ENCODE peak calls at places on chromosomes 2 and 18, in seven cellular contexts. W is hippocampal formation; S is activated CD4-positive, alpha-beta T cell treated with anti-CD3 and anti-CD28 coated beads, Interleukin-2, amount 50 U/mL, for 1 hour; M is H4; Y is activated gamma-delta T cell treated with Interleukin-2 at 50 U/mL for 16 hours; Q is GM12865; G is HEK293T. I is an unnamed sample.

GRCh38 chr2:101328474-101329007 is 20.0 kb upstream of the RNF149 start:
- DNase-seq in G (no peak), W (peak; percentile 26), S (no peak), Y (peak; percentile 21), M (no peak), Q (peak; percentile 36), I (no peak)

GRCh38 chr18:2872095-2872494 is 25.3 kb downstream of the EMILIN2 start:
- DNase-seq in G (no peak), Y (no peak), Q (no peak), M (no peak), S (no peak), W (no peak), I (no peak)

GRCh38 chr2:240792658-240793312 is 27.2 kb downstream of the KIF1A start:
- DNase-seq in Q (no peak), G (no peak), Y (no peak), W (no peak), S (no peak), M (no peak), I (no peak)

GRCh38 chr2:73202156-73203054 is at the start of gene NOTO:
- DNase-seq in G (no peak), Q (no peak), M (no peak), Y (no peak), W (no peak), S (no peak), I (no peak)

GRCh38 chr18:58758606-58759005 is 87.3 kb downstream of the MALT1 start:
- DNase-seq in Y (no peak), W (no peak), Q (no peak), G (no peak), S (no peak), M (no peak), I (no peak)

GRCh38 chr2:170712653-170713279 is 2.4 kb upstream of the SP5 start:
- DNase-seq in M (no peak), S (no peak), W (no peak), Q (no peak), G (no peak), Y (no peak), I (no peak)

GRCh38 chr2:39247512-39247911 is 3.7 kb upstream of the CDKL4 start:
- DNase-seq in Q (no peak), Y (no peak), S (no peak), W (no peak), G (no peak), M (no peak), I (no peak)

GRCh38 chr2:241892299-241893137 is 23.0 kb downstream of the RTP5 start:
- DNase-seq in W (no peak), M (no peak), G (no peak), Y (no peak), S (no peak), Q (no peak), I (no peak)

GRCh38 chr2:25402477-25402876 is 60.8 kb upstream of the DNMT3A start:
- DNase-seq in G (no peak), Q (peak; percentile 92), S (no peak), W (no peak), Y (no peak), M (no peak), I (no peak)

GRCh38 chr2:79189465-79189864 is 29.9 kb upstream of the REG3A start:
- DNase-seq in Q (no peak), G (no peak), W (no peak), S (no peak), Y (no peak), M (no peak), I (no peak)

GRCh38 chr2:118791511-118791910 is 55.9 kb downstream of the EN1 start:
- DNase-seq in Y (no peak), S (no peak), Q (no peak), G (no peak), W (no peak), M (no peak), I (no peak)

GRCh38 chr18:48326901-48327675 is 82.1 kb downstream of the ZBTB7C start:
- DNase-seq in G (no peak), M (peak; percentile 30), W (no peak), Y (no peak), Q (no peak), S (no peak), I (no peak)

GRCh38 chr2:214244847-214245246 is 166.0 kb upstream of the VWC2L start:
- DNase-seq in G (no peak), Q (no peak), W (no peak), Y (no peak), S (no peak), M (no peak), I (no peak)

GRCh38 chr2:189540551-189540950 is 40.0 kb downstream of the SLC40A1 start:
- DNase-seq in W (no peak), G (no peak), M (no peak), Q (no peak), Y (no peak), S (no peak), I (no peak)

GRCh38 chr18:22171839-22172582 is 2.6 kb downstream of the GATA6 start:
- DNase-seq in Y (no peak), S (no peak), W (no peak), M (no peak), Q (no peak), G (no peak), I (no peak)

GRCh38 chr18:76592981-76593381 is 97.9 kb upstream of the ZNF516 start:
- DNase-seq in S (no peak), Q (no peak), W (no peak), M (peak; percentile 52), Y (no peak), G (no peak), I (no peak)

GRCh38 chr2:67782443-67782842 is 280.4 kb downstream of the C1D start:
- DNase-seq in M (no peak), Q (no peak), S (no peak), W (no peak), Y (no peak), G (no peak), I (no peak)

GRCh38 chr2:71596011-71596410 is 142.7 kb downstream of the DYSF start:
- DNase-seq in M (no peak), W (peak; percentile 93), Q (no peak), G (no peak), Y (no peak), S (no peak), I (no peak)

GRCh38 chr18:54684786-54685185 is 93.7 kb downstream of the DYNAP start:
- DNase-seq in M (no peak), S (no peak), Q (no peak), Y (no peak), G (peak; percentile 18), W (no peak), I (no peak)

GRCh38 chr2:199851886-199852285 is 894 bp upstream of the FTCDNL1 start:
- DNase-seq in Q (no peak), G (no peak), S (no peak), W (peak; percentile 46), M (no peak), Y (no peak), I (no peak)

GRCh38 chr2:54206596-54206995 is 49.4 kb downstream of the TSPYL6 start:
- DNase-seq in Q (peak; percentile 25), G (peak; percentile 31), Y (no peak), M (peak; percentile 16), W (peak; percentile 58), S (no peak), I (no peak)

GRCh38 chr18:79275992-79276391 is 119.7 kb upstream of the NFATC1 start:
- DNase-seq in W (no peak), G (no peak), S (no peak), M (no peak), Q (peak; percentile 69), Y (no peak), I (no peak)

GRCh38 chr2:53727921-53728320 is 39.7 kb upstream of the CHAC2 start:
- DNase-seq in M (no peak), Q (no peak), W (no peak), G (no peak), S (no peak), Y (no peak), I (no peak)

GRCh38 chr2:118668431-118669424 is 178.7 kb downstream of the EN1 start:
- DNase-seq in W (no peak), M (peak; percentile 90), S (no peak), G (no peak), Y (no peak), Q (no peak), I (no peak)

GRCh38 chr18:55124078-55124477 is 164.8 kb upstream of the CCDC68 start:
- DNase-seq in G (no peak), M (peak; percentile 8), S (no peak), Y (no peak), Q (no peak), W (no peak), I (no peak)

GRCh38 chr2:126970583-126970982 is 71.9 kb downstream of the TEX51 start:
- DNase-seq in M (no peak), Q (no peak), Y (no peak), W (no peak), S (no peak), G (no peak), I (no peak)

GRCh38 chr2:27804146-27804545 is 32.6 kb downstream of the MRPL33 start:
- DNase-seq in Y (no peak), S (no peak), G (no peak), M (no peak), W (no peak), Q (no peak), I (no peak)

GRCh38 chr2:48414980-48415764 is 114.8 kb upstream of the STON1 start:
- DNase-seq in W (peak; percentile 81), M (peak; percentile 82), S (no peak), G (no peak), Y (no peak), Q (no peak), I (no peak)

GRCh38 chr2:168160897-168161296 is 86.5 kb downstream of the STK39 start:
- DNase-seq in M (no peak), G (peak; percentile 31), W (no peak), S (no peak), Y (no peak), Q (peak; percentile 24), I (no peak)

GRCh38 chr2:69456154-69456553 is 18.9 kb upstream of the NFU1 start:
- DNase-seq in W (no peak), G (no peak), M (no peak), Q (no peak), Y (no peak), S (no peak), I (no peak)

GRCh38 chr18:79927597-79928562 is 23.6 kb downstream of the SLC66A2 start:
- DNase-seq in Y (peak; percentile 1), G (no peak), Q (no peak), S (no peak), M (no peak), W (no peak), I (peak; percentile 47)

GRCh38 chr2:100744589-100744988 is 75.3 kb upstream of the NPAS2 start:
- DNase-seq in W (no peak), Q (peak; percentile 2), Y (no peak), S (no peak), G (no peak), M (peak; percentile 59), I (no peak)

GRCh38 chr18:55878224-55878623 is 290.2 kb upstream of the TCF4 start:
- DNase-seq in S (no peak), Q (no peak), M (no peak), Y (no peak), G (no peak), W (no peak), I (no peak)

GRCh38 chr18:62152844-62153243 is 34.0 kb downstream of the PIGN start:
- DNase-seq in Q (peak; percentile 11), M (no peak), W (no peak), Y (no peak), S (no peak), G (no peak), I (no peak)

GRCh38 chr2:163983911-163984310 is 248.1 kb upstream of the FIGN start:
- DNase-seq in S (no peak), W (no peak), G (no peak), Q (no peak), Y (no peak), M (no peak), I (no peak)

GRCh38 chr2:237124820-237125219 is 39.1 kb downstream of the COPS8 start:
- DNase-seq in W (no peak), M (no peak), Y (no peak), S (no peak), Q (no peak), G (no peak), I (no peak)

GRCh38 chr2:88123975-88124917 is 3.6 kb downstream of the FABP1 start:
- DNase-seq in S (no peak), G (no peak), Y (no peak), M (no peak), Q (no peak), W (no peak), I (no peak)